ENCODE peak calls at places on chromosomes 3 and 15, in nine cellular contexts. R is endodermal cell, Z is progenitor cell of endocrine pancreas, A is ovary, Q is dorsolateral prefrontal cortex, X is hepatocyte, W is RWPE2, S is cardiac fibroblast, E is fibroblast of pulmonary artery. N is an unnamed sample.

GRCh38 chr3:43855674-43856299 is 165.0 kb downstream of the ABHD5 start:
- DNase-seq in Z (peak), R (peak), S (peak), E (peak), W (no peak), A (peak), X (peak), Q (no peak), N (peak)

GRCh38 chr3:81496407-81497104 is 264.9 kb downstream of the GBE1 start:
- DNase-seq in R (no peak), W (no peak), X (no peak), Q (no peak), A (no peak), E (no peak), S (no peak), Z (no peak), N (no peak)

GRCh38 chr15:26772588-26773484 is at the start of gene GABRB3:
- DNase-seq in Q (peak), A (peak), X (peak), Z (peak), R (peak), S (peak), W (no peak), E (peak), N (no peak)

GRCh38 chr3:120344349-120344748 is 4.8 kb downstream of the LRRC58 start:
- DNase-seq in A (no peak), S (peak), Z (no peak), W (no peak), E (peak), Q (no peak), X (no peak), R (no peak), N (peak)

GRCh38 chr3:29936054-29936453 is 655.2 kb downstream of the RBMS3 start:
- DNase-seq in X (no peak), R (no peak), A (no peak), S (no peak), Q (no peak), W (no peak), E (no peak), Z (no peak), N (no peak)

GRCh38 chr3:10457560-10457959 is 47.8 kb downstream of the ATP2B2 start:
- DNase-seq in W (no peak), R (no peak), E (no peak), S (no peak), Z (no peak), A (no peak), X (no peak), Q (no peak), N (no peak)

GRCh38 chr3:122942937-122943827 is 84.4 kb downstream of the SEMA5B start:
- DNase-seq in E (peak), S (peak), R (peak), A (no peak), W (no peak), Q (peak), X (peak), Z (peak), N (peak)

GRCh38 chr3:114606336-114606735 is 312.5 kb downstream of the TIGIT start:
- DNase-seq in E (no peak), Q (no peak), X (no peak), A (no peak), W (no peak), Z (no peak), R (no peak), S (no peak), N (no peak)

GRCh38 chr3:135000465-135000864 is 205.4 kb downstream of the EPHB1 start:
- DNase-seq in W (no peak), A (no peak), Z (no peak), R (no peak), X (no peak), S (no peak), E (no peak), Q (no peak), N (no peak)

GRCh38 chr3:78690806-78691205 is 1077.0 kb downstream of the ROBO1 start:
- DNase-seq in E (peak), W (no peak), A (no peak), R (no peak), Q (no peak), S (no peak), Z (no peak), X (no peak), N (peak)

GRCh38 chr3:72593881-72594397 is 254.3 kb downstream of the SHQ1 start:
- DNase-seq in Q (no peak), S (peak), E (peak), A (no peak), Z (no peak), X (no peak), W (no peak), R (no peak), N (no peak)

GRCh38 chr3:172029425-172030128 is 9.8 kb upstream of the FNDC3B start:
- DNase-seq in X (no peak), R (no peak), E (no peak), A (no peak), Z (no peak), Q (no peak), S (no peak), W (no peak), N (no peak)

GRCh38 chr15:83515171-83515570 is 68.0 kb downstream of the SH3GL3 start:
- DNase-seq in Z (no peak), S (no peak), X (no peak), W (no peak), Q (no peak), R (no peak), E (no peak), A (no peak), N (no peak)

GRCh38 chr3:70736009-70736408 is 423.6 kb upstream of the MDFIC2 start:
- DNase-seq in X (no peak), E (peak), S (no peak), Q (no peak), Z (no peak), A (no peak), R (no peak), W (no peak), N (no peak)

GRCh38 chr3:10945683-10946287 is 46.8 kb upstream of the SLC6A1 start:
- DNase-seq in X (peak), S (peak), W (no peak), A (peak), R (peak), E (peak), Q (peak), Z (peak), N (peak)

GRCh38 chr3:79421273-79421672 is 346.5 kb downstream of the ROBO1 start:
- DNase-seq in X (no peak), E (no peak), S (no peak), Q (no peak), Z (no peak), R (no peak), W (no peak), A (no peak), N (no peak)

GRCh38 chr3:3212781-3213416 is 33.4 kb upstream of the CRBN start:
- DNase-seq in A (no peak), R (no peak), Z (no peak), W (no peak), Q (no peak), S (no peak), E (no peak), X (no peak), N (no peak)

GRCh38 chr15:44532689-44533088 is 4.3 kb upstream of the EIF3J start:
- DNase-seq in Q (no peak), A (no peak), X (no peak), S (no peak), W (no peak), R (no peak), E (no peak), Z (no peak), N (no peak)
- TF ChIP-seq CTCF in Q (no peak), A (no peak), X (no peak), S (peak), W (peak), R (peak), E (peak), Z (peak), N (peak)

GRCh38 chr3:82802501-82802900 is 1041.1 kb upstream of the GBE1 start:
- DNase-seq in Q (no peak), X (no peak), W (no peak), A (no peak), S (no peak), E (no peak), R (no peak), Z (no peak), N (no peak)

DNA sequence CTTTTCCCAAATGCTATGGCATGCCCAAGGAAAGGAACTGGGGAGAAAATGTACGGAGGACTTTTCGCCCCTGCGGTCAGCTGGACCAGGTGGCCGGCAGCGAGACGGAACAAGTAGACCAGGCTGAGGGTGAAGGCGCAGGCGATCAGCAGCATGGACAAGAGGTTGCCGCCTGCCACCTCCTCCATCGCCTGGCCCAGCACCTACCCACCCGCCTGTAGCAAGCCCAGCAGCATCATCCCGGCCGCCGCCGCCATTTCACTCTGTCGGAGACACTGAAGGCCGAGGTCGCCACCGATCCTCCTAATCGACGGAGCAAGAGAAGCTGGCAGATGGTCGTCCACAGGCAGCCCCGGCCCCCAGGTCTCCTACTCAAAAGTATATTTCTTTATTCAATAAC is 1046.3 kb upstream of the GBE1 start:
- DNase-seq in Q (no peak), A (no peak), W (no peak), E (no peak), R (no peak), S (no peak), Z (no peak), X (no peak), N (no peak)
- TF ChIP-seq CTCF in Q (no peak), A (no peak), W (no peak), E (no peak), R (no peak), S (no peak), Z (no peak), X (no peak), N (no peak)

GRCh38 chr3:14274999-14275961 is 96.7 kb downstream of the LSM3 start:
- DNase-seq in Z (no peak), A (no peak), E (peak), R (peak), X (no peak), W (no peak), Q (no peak), S (peak), N (no peak)
- TF ChIP-seq CTCF in Z (peak), A (no peak), E (peak), R (peak), X (peak), W (peak), Q (no peak), S (peak), N (peak)

GRCh38 chr15:56804908-56805307 is 71.6 kb upstream of the ZNF280D start:
- DNase-seq in Z (no peak), Q (no peak), E (peak), W (no peak), X (no peak), S (peak), R (no peak), A (no peak), N (no peak)
- TF ChIP-seq CTCF in Z (no peak), Q (no peak), E (no peak), W (no peak), X (no peak), S (no peak), R (no peak), A (no peak), N (peak)

GRCh38 chr15:78175333-78175732 is 26.2 kb downstream of the IDH3A start:
- DNase-seq in R (no peak), S (no peak), A (no peak), E (no peak), X (no peak), Z (no peak), W (no peak), Q (no peak), N (no peak)
- TF ChIP-seq CTCF in R (no peak), S (no peak), A (no peak), E (no peak), X (no peak), Z (no peak), W (no peak), Q (no peak), N (no peak)

GRCh38 chr15:57740048-57740447 is 33.5 kb downstream of the POLR2M start:
- DNase-seq in R (no peak), W (no peak), A (no peak), E (no peak), S (no peak), X (no peak), Q (no peak), Z (no peak), N (no peak)
- TF ChIP-seq CTCF in R (peak), W (no peak), A (no peak), E (no peak), S (no peak), X (no peak), Q (no peak), Z (no peak), N (no peak)

N was measured in HFFc6.